ENCODE peak calls at places on chromosomes 5 and 9, in eight cellular contexts. O, F, W, H, J, K, A and L are unnamed samples.

GRCh38 chr9:89633404-89633803 is 28.6 kb downstream of the GADD45G start:
- DNase-seq in O (no peak), W (no peak), F (no peak), H (no peak), K (no peak), A (no peak), J (no peak), L (no peak)

GRCh38 chr5:151454166-151454565 is 6.8 kb downstream of the SLC36A1 start:
- DNase-seq in J (no peak), F (peak), O (no peak), K (no peak), W (no peak), H (no peak), A (no peak), L (no peak)

GRCh38 chr5:77774981-77775772 is 962 bp downstream of the TBCA start:
- DNase-seq in A (no peak), F (no peak), H (peak), J (peak), O (no peak), W (no peak), K (no peak), L (no peak)

GRCh38 chr9:4798281-4798680 is 5.5 kb downstream of the RCL1 start:
- DNase-seq in J (no peak), K (no peak), A (no peak), O (no peak), W (no peak), H (no peak), F (no peak), L (no peak)

GRCh38 chr5:80206282-80206681 is 49.6 kb downstream of the SERINC5 start:
- DNase-seq in K (no peak), A (no peak), F (no peak), J (no peak), W (no peak), O (no peak), H (no peak), L (no peak)

GRCh38 chr9:14061921-14062320 is 252.0 kb downstream of the NFIB start:
- DNase-seq in F (no peak), A (no peak), H (no peak), K (no peak), O (no peak), W (no peak), J (no peak), L (peak)

GRCh38 chr5:171420429-171421231 is 1.2 kb downstream of the FGF18 start:
- DNase-seq in J (no peak), H (no peak), A (no peak), W (peak), O (peak), K (peak), F (peak), L (peak)

GRCh38 chr5:180090769-180091546 is 19.4 kb upstream of the RNF130 start:
- DNase-seq in O (no peak), W (no peak), A (no peak), J (no peak), H (peak), F (no peak), K (no peak), L (peak)

GRCh38 chr9:127445851-127446719 is 5.1 kb downstream of the RPL12 start:
- DNase-seq in J (peak), H (peak), F (no peak), O (no peak), K (no peak), A (no peak), W (no peak), L (no peak)

GRCh38 chr9:99093492-99093791 is 11.5 kb upstream of the TGFBR1 start:
- DNase-seq in J (no peak), O (no peak), F (no peak), A (no peak), H (no peak), K (no peak), W (no peak), L (no peak)

GRCh38 chr5:75037106-75037505 is 15.3 kb downstream of the GCNT4 start:
- DNase-seq in F (no peak), O (no peak), K (peak), W (no peak), H (no peak), J (no peak), A (no peak), L (peak)

GRCh38 chr5:65395526-65396155 is 86.1 kb downstream of the ADAMTS6 start:
- DNase-seq in F (no peak), O (peak), J (no peak), K (no peak), H (no peak), A (no peak), W (no peak), L (no peak)

GRCh38 chr9:98933890-98934289 is 9.8 kb upstream of the COL15A1 start:
- DNase-seq in H (no peak), J (no peak), O (no peak), F (no peak), A (no peak), K (no peak), W (no peak), L (no peak)

GRCh38 chr9:82133973-82134372 is 145.4 kb downstream of the SPATA31D1 start:
- DNase-seq in K (no peak), W (no peak), F (no peak), H (no peak), A (no peak), O (no peak), J (no peak), L (no peak)

GRCh38 chr9:84997472-84997871 is 327.9 kb downstream of the NTRK2 start:
- DNase-seq in K (no peak), A (no peak), W (no peak), J (peak), O (no peak), H (no peak), F (no peak), L (no peak)

GRCh38 chr9:95552814-95553546 is 36.2 kb upstream of the PTCH1 start:
- DNase-seq in W (peak), F (peak), J (no peak), K (peak), H (no peak), O (no peak), A (no peak), L (peak)

GRCh38 chr5:185095-186070 is 5.9 kb upstream of the LRRC14B start:
- DNase-seq in W (no peak), H (no peak), K (no peak), F (no peak), O (no peak), J (no peak), A (no peak), L (no peak)

GRCh38 chr5:109550077-109550476 is 139.7 kb upstream of the MAN2A1 start:
- DNase-seq in O (no peak), J (no peak), H (no peak), A (no peak), W (no peak), F (no peak), K (no peak), L (no peak)

GRCh38 chr9:35071814-35072460 is 488 bp downstream of the VCP start:
- DNase-seq in F (peak), H (peak), A (peak), K (peak), W (peak), O (peak), J (peak), L (peak)

GRCh38 chr5:125668904-125669303 is 754.3 kb upstream of the GRAMD2B start:
- DNase-seq in H (peak), F (no peak), W (no peak), J (peak), K (no peak), A (no peak), O (peak), L (no peak)

DNA sequence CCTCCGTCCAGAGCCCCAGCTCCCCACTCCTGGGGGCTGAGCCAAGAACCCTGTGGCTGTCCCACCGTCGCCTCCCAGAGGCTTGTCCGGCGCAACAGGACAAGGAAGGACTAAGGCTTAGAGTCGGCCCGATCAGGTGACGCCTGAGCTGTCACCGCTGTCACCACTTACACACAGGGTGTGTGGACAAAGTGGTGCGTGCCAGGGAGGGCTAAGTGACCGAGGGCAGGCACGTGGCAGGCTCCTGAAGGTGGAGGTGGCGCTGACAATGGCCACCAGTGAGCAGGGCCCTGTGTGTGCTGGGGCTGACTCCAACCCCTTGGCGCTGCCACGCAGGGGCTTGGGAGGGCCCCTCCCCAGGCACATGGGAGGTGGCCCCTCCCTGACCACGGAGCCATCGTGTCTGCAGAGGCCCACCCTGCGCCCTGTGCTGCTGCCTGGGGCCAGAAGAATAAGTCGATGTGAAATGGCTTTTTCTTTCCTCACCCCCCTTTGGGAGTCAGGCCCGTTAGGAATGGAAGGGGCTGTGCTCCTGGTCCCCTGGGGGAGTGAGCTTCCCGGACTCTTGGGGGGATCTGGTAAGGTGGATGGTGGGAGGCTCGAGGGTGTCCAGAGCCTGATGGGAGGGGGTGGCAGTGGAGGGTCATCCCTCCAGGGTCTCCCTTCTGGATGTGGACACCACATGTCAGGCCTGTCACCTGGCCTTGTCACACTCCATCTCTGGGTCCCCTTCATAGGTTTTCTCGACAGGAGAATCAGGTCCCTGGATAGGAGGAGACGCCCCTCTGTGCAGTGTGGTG is 2.6 kb upstream of the GPSM1 start:
- DNase-seq in K (peak), H (no peak), O (no peak), A (no peak), W (no peak), F (no peak), J (no peak), L (peak)
- H3K4me3 ChIP-seq in K (no peak), H (no peak), O (no peak), A (no peak), W (no peak), F (no peak), J (no peak), L (no peak)

GRCh38 chr5:148912146-148912545 is 85.7 kb downstream of the ADRB2 start:
- DNase-seq in K (no peak), W (no peak), J (no peak), F (no peak), A (no peak), H (no peak), O (no peak), L (no peak)
- H3K4me3 ChIP-seq in K (no peak), W (no peak), J (no peak), F (no peak), A (no peak), H (no peak), O (no peak), L (no peak)

DNA sequence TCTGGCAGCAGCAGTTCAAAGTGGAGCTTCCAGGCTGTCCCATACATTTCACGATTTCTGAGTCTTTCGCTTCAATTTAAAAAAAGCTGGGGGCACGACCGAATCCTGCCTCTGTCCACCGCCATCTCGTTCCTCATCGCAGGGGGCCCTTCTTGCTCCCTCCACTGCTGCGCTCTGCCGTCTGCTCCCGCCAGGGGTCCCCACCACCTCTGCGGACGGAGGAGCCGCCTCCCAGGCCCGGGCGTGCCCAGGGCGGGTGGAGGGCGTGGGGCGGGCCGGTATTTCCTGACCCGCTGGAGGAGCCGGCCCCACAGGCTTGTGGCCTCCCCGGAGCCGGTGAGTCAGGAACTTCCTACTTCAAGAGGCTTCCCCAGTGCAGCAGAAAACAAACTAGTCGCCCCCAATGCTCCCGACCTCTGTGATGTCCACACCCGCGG is 50.4 kb downstream of the USP20 start:
- DNase-seq in F (peak), J (peak), H (peak), W (peak), K (peak), A (peak), O (peak), L (peak)
- H3K4me3 ChIP-seq in F (peak), J (peak), H (peak), W (peak), K (no peak), A (no peak), O (peak), L (peak)

GRCh38 chr5:15929616-15930303 is 249.8 kb downstream of the MARCHF11 start:
- DNase-seq in J (no peak), W (no peak), A (no peak), O (no peak), K (no peak), F (no peak), H (no peak), L (no peak)
- H3K4me3 ChIP-seq in J (no peak), W (no peak), A (no peak), O (no peak), K (no peak), F (no peak), H (no peak), L (no peak)

GRCh38 chr5:9540791-9541190 is 5.1 kb downstream of the SEMA5A start:
- DNase-seq in F (no peak), A (no peak), K (no peak), W (no peak), H (no peak), O (no peak), J (no peak), L (no peak)
- H3K4me3 ChIP-seq in F (no peak), A (no peak), K (no peak), W (no peak), H (no peak), O (no peak), J (no peak), L (no peak)

GRCh38 chr9:122158202-122158601 is 1.4 kb downstream of the NDUFA8 start:
- DNase-seq in F (peak), H (peak), O (no peak), J (peak), W (no peak), A (no peak), K (no peak), L (peak)
- H3K4me3 ChIP-seq in F (peak), H (no peak), O (peak), J (no peak), W (no peak), A (no peak), K (no peak), L (no peak)

DNA sequence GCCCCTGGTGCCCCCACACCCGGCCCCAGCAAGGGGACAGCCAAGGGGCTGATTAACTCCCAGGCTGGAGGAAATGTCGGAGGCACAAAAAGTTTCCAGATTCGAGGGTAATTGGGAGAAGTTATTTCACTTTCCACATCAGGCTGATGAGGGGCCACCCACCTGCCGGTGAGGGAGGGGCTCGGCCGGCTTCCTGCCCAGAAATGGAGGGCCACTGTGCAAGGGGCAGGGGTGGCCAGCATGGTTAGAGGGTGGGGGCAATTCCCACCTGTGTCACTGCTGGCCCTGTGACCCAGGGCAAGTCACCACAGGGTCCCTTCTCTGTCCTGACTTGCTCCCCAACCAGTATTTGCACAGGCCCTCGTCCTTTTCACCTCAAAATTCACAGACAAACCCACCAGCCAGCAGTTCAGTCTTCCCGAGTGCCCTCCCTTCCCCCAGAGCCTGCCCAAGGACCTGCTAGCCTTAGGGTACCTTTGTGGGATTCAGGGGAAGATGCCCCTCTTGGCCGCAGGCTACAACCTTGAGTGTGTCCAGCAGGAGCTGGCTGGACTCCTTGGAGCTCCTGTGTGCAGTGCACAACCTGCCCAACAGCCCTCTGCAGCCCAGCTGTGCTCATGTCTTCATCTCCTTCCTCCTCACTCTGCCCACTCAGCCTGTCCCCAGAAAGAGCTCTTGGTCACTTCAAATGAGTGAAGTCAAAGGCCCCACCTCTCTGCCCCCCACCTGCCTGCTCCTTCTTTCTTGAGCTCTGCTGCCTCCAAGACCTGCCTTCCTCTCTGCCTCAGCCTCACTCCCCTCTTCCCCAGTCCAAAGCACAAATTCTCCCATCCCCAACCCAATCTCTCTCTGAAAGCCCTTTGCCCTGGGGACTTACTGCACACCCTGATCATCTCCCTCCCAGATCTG is 130.5 kb downstream of the BARX1 start:
- DNase-seq in O (no peak), A (no peak), W (no peak), K (no peak), F (no peak), H (no peak), J (no peak), L (no peak)
- H3K4me3 ChIP-seq in O (no peak), A (no peak), W (no peak), K (no peak), F (no peak), H (no peak), J (no peak), L (no peak)

GRCh38 chr5:160467555-160468418 is 46.1 kb downstream of the PTTG1 start:
- DNase-seq in J (peak), F (peak), W (peak), H (peak), K (peak), A (peak), O (no peak), L (peak)

GRCh38 chr5:160469156-160470144 is 47.8 kb downstream of the PTTG1 start:
- DNase-seq in H (no peak), A (no peak), W (no peak), F (no peak), K (no peak), J (no peak), O (no peak), L (no peak)

GRCh38 chr5:160468576-160468975 is 46.9 kb downstream of the PTTG1 start:
- DNase-seq in W (no peak), O (no peak), K (no peak), F (no peak), H (no peak), A (no peak), J (no peak), L (no peak)

GRCh38 chr5:160466121-160466520 is 44.5 kb downstream of the PTTG1 start:
- DNase-seq in W (no peak), A (no peak), F (no peak), K (no peak), O (no peak), J (no peak), H (no peak), L (no peak)

DNA sequence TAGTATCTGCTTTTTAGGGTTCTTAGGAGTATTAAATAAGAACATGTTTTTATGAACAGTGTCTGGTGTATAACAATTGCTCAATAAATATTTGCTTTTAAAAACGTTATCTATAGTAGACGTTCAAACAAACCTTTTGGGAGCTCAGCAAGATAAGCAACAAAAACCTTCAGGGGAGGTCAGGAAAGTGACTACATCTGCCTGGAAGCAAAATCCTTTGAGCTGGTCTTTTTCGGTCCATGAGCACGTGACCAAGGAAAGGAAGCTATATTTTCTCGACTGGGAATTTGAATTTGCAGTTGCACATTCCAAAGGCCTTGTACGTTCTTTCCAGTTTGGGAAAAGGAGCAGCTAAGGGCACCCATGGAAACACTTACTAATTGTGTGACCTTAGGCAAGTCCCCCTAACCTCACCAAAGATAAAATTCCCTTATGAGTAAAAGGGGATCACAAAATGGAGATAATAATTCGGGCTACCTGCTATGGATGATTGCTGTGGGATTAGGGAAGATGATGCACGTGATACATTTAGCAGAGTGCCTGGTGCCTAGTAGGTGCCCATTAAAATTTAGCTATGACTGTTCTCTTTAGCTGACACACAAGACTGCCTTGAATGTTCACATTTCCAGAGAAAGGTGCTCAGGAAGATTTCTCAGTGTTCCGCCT is 45.4 kb downstream of the PTTG1 start:
- DNase-seq in K (no peak), F (no peak), W (no peak), O (no peak), A (no peak), H (no peak), J (no peak), L (no peak)
- H3K4me3 ChIP-seq in K (no peak), F (no peak), W (no peak), O (no peak), A (no peak), H (peak), J (peak), L (no peak)

DNA sequence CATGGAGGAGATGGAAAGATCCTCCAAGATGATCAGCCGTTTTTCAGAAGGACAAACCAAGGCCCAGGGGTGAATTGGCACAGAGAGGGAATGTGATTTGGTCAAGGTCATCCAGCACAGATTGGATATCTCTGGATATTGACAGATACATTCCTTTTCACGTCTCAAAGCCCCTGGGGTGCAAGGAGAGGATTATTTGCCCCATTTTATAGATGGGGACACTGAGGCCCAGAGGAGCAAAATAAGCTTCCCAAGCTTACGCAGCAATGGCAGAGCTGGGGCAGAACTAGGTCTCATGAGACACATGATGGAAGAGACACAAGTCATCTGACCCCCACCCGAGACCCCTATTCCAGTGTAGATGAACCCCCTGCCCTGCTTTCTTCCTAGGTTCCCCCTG is 895 bp upstream of the PDGFRB start:
- DNase-seq in O (no peak), J (no peak), W (no peak), A (no peak), H (no peak), K (no peak), F (no peak), L (no peak)
- H3K4me3 ChIP-seq in O (no peak), J (no peak), W (no peak), A (no peak), H (no peak), K (no peak), F (no peak), L (no peak)